ENCODE peak calls at places on chromosomes 7 and 10, in four cellular contexts. T is BJ, A is DMS79 treated with DMSO at 0.1 percent for 48 hours, L is WTC11. O is an unnamed sample.

GRCh38 chr7:135650831-135651573 is 11.3 kb upstream of the STMP1 start:
- DNase-seq in L (no peak), T (no peak), A (no peak), O (no peak)

GRCh38 chr10:43856299-43856698 is 207.6 kb upstream of the ZNF32 start:
- DNase-seq in L (no peak), A (no peak), T (no peak), O (no peak)

GRCh38 chr10:4034907-4035581 is 250.0 kb upstream of the KLF6 start:
- DNase-seq in L (no peak), T (no peak), A (no peak), O (no peak)

GRCh38 chr7:110347091-110347490 is 743.8 kb upstream of the LRRN3 start:
- DNase-seq in A (no peak), L (no peak), T (no peak), O (no peak)

GRCh38 chr7:104643587-104644217 is 315.3 kb downstream of the LHFPL3 start:
- DNase-seq in L (peak; percentile 26), T (no peak), A (no peak), O (no peak)

GRCh38 chr7:151792671-151793070 is 84.2 kb downstream of the PRKAG2 start:
- DNase-seq in L (peak; percentile 17), A (no peak), T (no peak), O (no peak)

GRCh38 chr7:117124585-117125220 is 171.4 kb downstream of the ST7 start:
- DNase-seq in T (peak; percentile 66), A (peak; percentile 75), L (no peak), O (peak; percentile 50)

GRCh38 chr7:143367972-143368371 is 5.5 kb upstream of the FAM131B start:
- DNase-seq in L (no peak), T (no peak), A (no peak), O (no peak)

GRCh38 chr10:133567119-133567518 is 1.7 kb upstream of the SYCE1 start:
- DNase-seq in A (no peak), L (no peak), T (no peak), O (no peak)